ENCODE peak calls at places on chromosomes 5 and 9, in nine cellular contexts. G is cardiac muscle cell, W is heart right ventricle, Q is astrocyte, I is left lung, A is A549, F is body of pancreas, P is psoas muscle, U is pancreas. M is an unnamed sample.

GRCh38 chr5:14435481-14435880 is 146.1 kb upstream of the OTULINL start:
- DNase-seq in P (no peak), F (no peak), I (no peak), U (no peak), Q (no peak), G (no peak), A (no peak), W (no peak), M (no peak)

GRCh38 chr5:73901045-73901444 is 275.0 kb downstream of the ARHGEF28 start:
- DNase-seq in I (no peak), P (peak), U (no peak), Q (peak), A (peak), G (no peak), W (peak), F (no peak), M (peak)

GRCh38 chr9:123028136-123028535 is 5.3 kb upstream of the GPR21 start:
- DNase-seq in Q (no peak), G (no peak), W (no peak), A (no peak), U (no peak), P (no peak), F (no peak), I (no peak), M (no peak)

GRCh38 chr5:153629496-153629895 is 139.0 kb downstream of the GRIA1 start:
- DNase-seq in P (no peak), Q (no peak), G (no peak), I (no peak), A (no peak), U (no peak), F (no peak), W (no peak), M (no peak)

GRCh38 chr5:138722518-138722917 is 30.7 kb upstream of the CTNNA1 start:
- DNase-seq in G (no peak), A (no peak), F (no peak), P (no peak), W (no peak), Q (no peak), I (no peak), U (no peak), M (no peak)

GRCh38 chr5:160699301-160699700 is 152.7 kb downstream of the ATP10B start:
- DNase-seq in W (no peak), P (no peak), I (no peak), A (no peak), F (no peak), G (no peak), Q (no peak), U (no peak), M (no peak)

GRCh38 chr5:95842955-95843544 is 20.5 kb upstream of the GLRX start:
- DNase-seq in I (peak), F (peak), P (peak), Q (peak), U (no peak), W (peak), G (peak), A (no peak), M (peak)

GRCh38 chr9:105856020-105856419 is 161.7 kb downstream of the TMEM38B start:
- DNase-seq in I (no peak), W (no peak), F (no peak), U (no peak), A (no peak), Q (no peak), P (no peak), G (no peak), M (no peak)

GRCh38 chr5:117893211-117893610 is 1095.1 kb downstream of the DTWD2 start:
- DNase-seq in W (no peak), Q (no peak), U (no peak), A (no peak), F (no peak), I (no peak), P (no peak), G (no peak), M (no peak)

GRCh38 chr5:143002459-143003327 is 232.5 kb downstream of the ARHGAP26 start:
- DNase-seq in F (peak), I (no peak), W (peak), A (peak), Q (peak), G (no peak), U (no peak), P (no peak), M (no peak)

GRCh38 chr5:95620870-95621838 is 1.3 kb downstream of the GPR150 start:
- DNase-seq in I (peak), W (no peak), U (peak), P (peak), Q (no peak), G (peak), A (peak), F (peak), M (peak)

GRCh38 chr5:179290681-179291540 is 54.4 kb downstream of the ADAMTS2 start:
- DNase-seq in U (peak), W (no peak), Q (no peak), A (no peak), G (no peak), P (no peak), I (peak), F (no peak), M (no peak)

GRCh38 chr9:83007521-83008300 is 55.2 kb downstream of the RASEF start:
- DNase-seq in G (no peak), A (no peak), U (no peak), Q (no peak), W (no peak), P (no peak), F (no peak), I (peak), M (no peak)

GRCh38 chr9:82553654-82554366 is 509.1 kb downstream of the RASEF start:
- DNase-seq in A (no peak), F (no peak), U (no peak), I (no peak), Q (peak), G (no peak), W (no peak), P (no peak), M (no peak)

GRCh38 chr5:127404190-127404589 is 113.2 kb upstream of the PRRC1 start:
- DNase-seq in P (no peak), G (no peak), Q (no peak), F (no peak), U (no peak), W (no peak), I (no peak), A (no peak), M (no peak)

GRCh38 chr9:15401266-15401665 is 21.4 kb upstream of the SNAPC3 start:
- DNase-seq in A (no peak), P (no peak), Q (no peak), G (no peak), F (no peak), U (no peak), I (no peak), W (no peak), M (no peak)

GRCh38 chr5:135593141-135593540 is 14.3 kb upstream of the CXCL14 start:
- DNase-seq in G (no peak), A (no peak), U (no peak), P (no peak), Q (no peak), I (no peak), W (no peak), F (no peak), M (no peak)

GRCh38 chr9:115057559-115057958 is 60.4 kb downstream of the TNC start:
- DNase-seq in F (no peak), W (no peak), Q (peak), A (no peak), G (no peak), I (no peak), U (no peak), P (no peak), M (no peak)

GRCh38 chr5:5695266-5695665 is 272.8 kb downstream of the ICE1 start:
- DNase-seq in P (no peak), Q (no peak), U (no peak), W (no peak), F (no peak), A (no peak), G (no peak), I (no peak), M (no peak)
- H3K27ac ChIP-seq in P (no peak), Q (no peak), U (no peak), W (no peak), F (no peak), A (no peak), G (no peak), I (no peak), M (no peak)

GRCh38 chr9:130213898-130214761 is 41.9 kb downstream of the NCS1 start:
- DNase-seq in W (no peak), P (no peak), F (no peak), Q (no peak), G (peak), A (no peak), I (peak), U (peak), M (peak)
- TF ChIP-seq CTCF in W (no peak), P (no peak), F (no peak), Q (no peak), G (no peak), A (no peak), I (no peak), U (no peak), M (no peak)

DNA sequence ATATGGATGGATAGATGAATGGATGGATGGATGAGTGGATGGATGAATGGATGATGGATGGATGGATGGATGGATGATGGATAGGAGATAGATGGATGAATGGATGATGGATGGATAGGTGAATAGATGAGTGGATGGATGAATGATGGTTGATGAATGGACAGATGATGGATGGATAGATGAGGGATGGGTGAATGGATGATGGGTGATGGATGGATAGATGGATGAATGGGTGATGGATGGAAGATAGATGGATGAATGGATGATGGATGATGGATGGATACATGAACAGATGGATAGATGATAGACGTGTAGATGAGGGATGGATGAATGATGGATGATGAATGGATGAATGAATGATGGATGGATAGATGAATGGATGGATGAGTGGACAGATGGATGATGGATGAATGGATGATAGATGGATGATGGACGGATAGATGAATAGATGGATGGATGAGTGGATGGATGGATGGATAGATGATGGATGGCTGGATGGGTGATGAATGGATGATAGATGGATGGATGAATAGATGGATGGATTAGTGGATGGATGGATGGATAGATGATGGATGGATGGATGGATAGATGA is 53.8 kb downstream of the OLFM1 start:
- DNase-seq in W (no peak), I (no peak), A (no peak), F (no peak), G (no peak), P (no peak), U (no peak), Q (no peak), M (no peak)
- H3K27ac ChIP-seq in W (no peak), I (no peak), A (no peak), F (no peak), G (no peak), P (no peak), U (no peak), Q (no peak), M (no peak)

DNA sequence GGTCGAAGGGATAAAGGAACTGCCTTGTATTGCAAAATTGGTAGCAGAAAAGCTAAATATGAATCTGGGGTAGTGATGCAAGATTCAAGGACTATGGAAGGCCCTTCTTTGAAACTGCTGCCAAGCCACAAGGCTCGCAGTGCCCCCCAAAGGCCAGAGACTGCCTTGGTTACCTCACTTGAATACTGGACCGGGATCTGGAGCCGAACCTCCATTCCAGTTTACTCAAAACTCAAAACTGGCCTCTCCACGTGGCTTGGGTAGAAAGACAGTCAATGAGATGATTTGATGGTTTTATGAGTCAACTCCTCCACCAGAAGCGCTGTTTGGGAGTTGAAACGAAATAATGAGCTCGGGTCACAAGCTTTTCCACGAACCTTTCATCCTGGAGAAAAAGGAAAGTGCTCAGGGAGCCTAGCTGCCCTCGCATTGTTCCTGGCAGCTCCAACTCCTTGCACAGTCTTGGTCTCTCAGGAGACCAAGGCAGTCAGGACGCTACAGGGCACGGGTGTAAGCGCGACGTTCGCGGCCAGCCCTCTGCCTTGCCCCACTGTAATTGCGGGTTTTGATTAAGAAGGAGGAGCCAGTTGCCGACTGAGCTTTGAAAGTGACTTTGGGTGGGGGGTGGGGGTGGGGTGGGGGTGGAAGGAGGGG is 2.8 kb downstream of the ST8SIA4 start:
- DNase-seq in G (peak), U (peak), F (peak), P (peak), W (peak), A (no peak), I (peak), Q (peak), M (peak)
- TF ChIP-seq CTCF in G (peak), U (no peak), F (no peak), P (peak), W (peak), A (peak), I (no peak), Q (peak), M (no peak)

GRCh38 chr9:86945868-86946711 is 1.2 kb downstream of the GAS1 start:
- DNase-seq in P (peak), I (peak), W (peak), U (peak), A (peak), Q (peak), F (peak), G (peak), M (peak)
- H3K27ac ChIP-seq in P (peak), I (peak), W (peak), U (peak), A (peak), Q (no peak), F (peak), G (peak), M (peak)

GRCh38 chr5:147874910-147875367 is 3.6 kb upstream of the SCGB3A2 start:
- DNase-seq in A (no peak), P (no peak), U (no peak), G (no peak), Q (no peak), F (no peak), W (no peak), I (no peak), M (no peak)
- TF ChIP-seq CTCF in A (no peak), P (no peak), U (no peak), G (no peak), Q (no peak), F (no peak), W (no peak), I (no peak), M (no peak)

DNA sequence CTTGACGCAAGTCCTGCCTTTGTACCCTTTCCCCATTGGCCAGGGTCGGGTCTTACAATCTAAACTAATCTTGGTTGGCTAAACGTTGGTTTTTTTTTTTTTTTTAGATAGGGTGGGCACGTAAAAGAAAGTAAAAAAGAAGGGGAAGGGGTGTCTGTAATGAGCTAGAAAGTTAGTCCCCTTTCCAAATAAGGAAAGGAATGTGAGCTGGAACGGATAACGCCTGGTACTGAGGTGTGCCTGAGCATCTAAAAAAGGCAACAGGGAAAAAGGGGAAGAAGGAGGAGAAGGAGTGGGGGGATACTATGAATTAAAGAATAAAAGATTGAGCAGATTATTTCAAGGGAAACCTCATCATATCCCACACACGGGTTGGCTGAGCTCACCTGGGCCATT is 66.2 kb upstream of the IL17B start:
- DNase-seq in Q (no peak), F (no peak), A (no peak), G (peak), U (no peak), W (no peak), P (no peak), I (no peak), M (no peak)
- H3K27ac ChIP-seq in Q (peak), F (no peak), A (peak), G (peak), U (no peak), W (no peak), P (peak), I (peak), M (peak)

DNA sequence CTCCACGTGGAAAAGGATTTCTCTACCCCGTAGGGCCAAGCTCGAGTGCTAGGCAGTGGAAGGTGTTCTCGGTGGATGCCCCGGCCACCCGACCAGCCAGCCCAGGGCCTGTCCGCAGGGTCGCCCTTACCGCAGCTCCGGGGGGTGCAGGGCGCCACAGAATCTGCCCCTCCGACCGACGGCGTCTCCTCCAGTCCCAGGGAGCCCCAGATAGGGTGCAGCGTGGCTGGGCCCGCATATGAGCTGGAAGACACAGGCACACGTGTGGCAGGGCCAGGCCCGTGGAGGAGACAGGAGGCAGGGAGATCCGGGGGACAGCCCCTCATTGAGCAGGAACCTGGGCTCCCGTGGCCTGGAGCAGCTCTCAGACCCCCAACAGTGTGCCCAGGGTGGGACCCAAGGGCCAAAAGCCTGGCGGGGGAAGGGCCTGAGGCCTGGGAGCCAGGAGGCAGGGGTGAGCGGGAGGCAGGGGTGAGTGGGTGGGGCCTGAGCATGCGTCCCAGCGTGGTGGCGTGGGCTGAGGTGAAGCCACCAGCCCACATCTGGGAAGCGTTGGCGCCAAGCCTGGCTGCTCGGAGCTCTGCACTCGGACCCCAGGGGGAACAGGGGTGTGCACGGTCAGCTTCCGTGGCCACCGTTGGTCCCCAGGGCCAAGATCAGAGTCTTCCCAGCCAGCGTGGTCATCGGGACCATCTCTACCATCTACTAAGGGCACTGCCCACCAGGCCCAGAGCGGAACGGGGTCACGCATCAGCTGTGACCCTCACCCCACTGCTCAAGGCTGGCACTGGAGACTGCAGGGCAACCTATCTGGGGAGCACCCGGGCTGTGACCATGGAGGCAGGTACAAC is 22.2 kb downstream of the CCDC187 start:
- DNase-seq in I (peak), F (no peak), G (no peak), A (no peak), P (no peak), W (no peak), Q (no peak), U (peak), M (no peak)
- TF ChIP-seq CTCF in I (no peak), F (no peak), G (no peak), A (no peak), P (no peak), W (no peak), Q (no peak), U (no peak), M (no peak)

DNA sequence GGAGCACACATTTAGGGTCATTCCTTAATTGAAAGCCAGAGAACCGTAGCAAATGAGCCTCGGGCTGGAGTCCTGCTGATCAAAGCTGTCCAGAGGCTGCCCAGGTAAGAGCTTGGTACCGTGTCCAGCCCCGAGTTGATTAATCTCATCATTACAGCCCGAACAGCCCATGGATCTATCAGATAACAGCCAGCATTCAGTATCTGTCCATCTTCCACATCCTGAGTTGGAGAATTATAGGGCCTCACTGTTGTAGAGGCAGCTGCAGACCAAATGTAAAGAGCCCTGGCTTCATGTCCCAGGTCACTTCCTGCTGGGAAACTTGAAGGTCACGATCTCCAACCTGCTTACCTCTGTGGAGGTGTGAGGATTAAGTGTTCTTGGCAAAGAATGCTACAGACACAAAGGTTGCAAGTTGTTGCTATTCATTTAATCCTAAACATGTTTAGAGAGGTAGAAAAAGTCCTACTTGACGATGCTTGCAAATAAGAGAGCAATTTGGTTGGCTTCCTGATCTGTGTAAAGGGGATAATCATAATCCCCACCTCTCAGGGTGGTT is 16.1 kb downstream of the GGTA1 start:
- DNase-seq in A (no peak), Q (no peak), U (no peak), F (no peak), G (no peak), W (no peak), P (no peak), I (no peak), M (no peak)
- H3K27ac ChIP-seq in A (no peak), Q (no peak), U (no peak), F (no peak), G (no peak), W (no peak), P (no peak), I (no peak), M (no peak)

GRCh38 chr9:88049677-88050307 is 75.5 kb upstream of the CDK20 start:
- DNase-seq in I (no peak), U (no peak), F (no peak), G (peak), P (no peak), Q (no peak), A (no peak), W (no peak), M (no peak)
- TF ChIP-seq CTCF in I (no peak), U (no peak), F (no peak), G (no peak), P (no peak), Q (no peak), A (no peak), W (no peak), M (no peak)